ENCODE peak calls at places on chromosomes 4 and X, in ten cellular contexts. G, L, Q, I, E, V, Z, D, O and U are unnamed samples.

GRCh38 chrX:71067079-71067478 is 1.1 kb downstream of the SNX12 start:
- DNase-seq in Q (no peak), L (no peak), Z (no peak), G (no peak), D (no peak), E (no peak), V (no peak), O (peak; percentile 14), I (no peak), U (no peak)

GRCh38 chr4:122712782-122713181 is 19.7 kb upstream of the BBS12 start:
- DNase-seq in E (no peak), G (no peak), Q (no peak), I (no peak), Z (no peak), D (no peak), L (no peak), V (no peak), O (no peak), U (no peak)

GRCh38 chrX:103919336-103919682 is 43.1 kb upstream of the TMSB15B start:
- DNase-seq in Q (no peak), V (no peak), D (no peak), Z (peak; percentile 32), G (no peak), L (peak; percentile 72), O (peak; percentile 62), E (no peak), I (no peak), U (no peak)

GRCh38 chr4:42515156-42515884 is 118.0 kb downstream of the SHISA3 start:
- DNase-seq in Z (no peak), I (no peak), O (peak; percentile 29), D (no peak), G (no peak), L (no peak), Q (no peak), V (no peak), E (no peak), U (no peak)

GRCh38 chrX:66815227-66815626 is 176.3 kb upstream of the EDA2R start:
- DNase-seq in L (no peak), D (no peak), Q (no peak), V (no peak), O (no peak), Z (no peak), E (no peak), G (no peak), I (no peak), U (no peak)

GRCh38 chr4:183097251-183098079 is 1.6 kb upstream of the WWC2 start:
- DNase-seq in Z (peak; percentile 9), I (peak; percentile 72), G (peak; percentile 69), E (no peak), Q (no peak), V (no peak), L (no peak), D (peak; percentile 79), O (no peak), U (peak; percentile 70)

GRCh38 chr4:92235741-92236140 is 68.0 kb upstream of the GRID2 start:
- DNase-seq in L (no peak), O (no peak), Q (no peak), D (no peak), G (no peak), I (no peak), E (no peak), V (no peak), Z (no peak), U (no peak)

GRCh38 chrX:25442501-25442900 is 426.7 kb upstream of the ARX start:
- DNase-seq in G (no peak), Z (no peak), Q (no peak), E (no peak), D (no peak), I (no peak), L (no peak), V (no peak), O (peak; percentile 0), U (no peak)

GRCh38 chr4:15695240-15695699 is 7.6 kb upstream of the BST1 start:
- DNase-seq in L (peak; percentile 39), E (no peak), I (no peak), Q (no peak), D (no peak), Z (no peak), G (no peak), O (peak; percentile 25), V (peak; percentile 68), U (no peak)

GRCh38 chr4:15691346-15692140 is 9.9 kb downstream of the FAM200B start:
- DNase-seq in D (no peak), L (no peak), V (no peak), O (peak; percentile 36), Q (no peak), E (no peak), Z (no peak), G (no peak), I (no peak), U (no peak)

GRCh38 chr4:15696866-15697265 is 6.0 kb upstream of the BST1 start:
- DNase-seq in E (no peak), D (no peak), G (no peak), O (no peak), V (no peak), Q (no peak), L (no peak), Z (no peak), I (no peak), U (no peak)

GRCh38 chr4:15695764-15696163 is 7.1 kb upstream of the BST1 start:
- DNase-seq in I (no peak), E (no peak), O (no peak), Z (no peak), G (no peak), D (no peak), V (no peak), L (no peak), Q (no peak), U (no peak)

DNA sequence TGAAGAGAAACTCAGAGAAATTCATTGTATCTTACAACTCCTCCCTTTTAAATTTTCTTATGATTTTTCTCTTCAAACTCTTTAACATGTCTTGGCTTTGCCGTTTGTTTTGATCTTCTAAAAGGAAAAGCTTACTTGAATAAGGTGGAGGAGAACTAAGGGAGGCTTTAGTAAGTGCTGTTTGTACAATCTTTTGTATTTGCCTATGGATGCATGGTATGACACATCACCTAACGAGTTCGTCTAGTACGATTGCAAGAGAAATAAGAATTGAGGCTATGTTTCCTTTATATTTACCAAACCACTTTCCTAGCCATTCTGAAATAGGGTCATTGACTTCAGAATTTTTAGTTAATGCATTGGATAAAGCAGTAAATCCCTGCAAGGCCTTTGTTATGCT is 8.4 kb upstream of the BST1 start:
- DNase-seq in L (no peak), D (no peak), O (no peak), I (no peak), Q (no peak), V (no peak), Z (no peak), G (no peak), E (no peak), U (no peak)
- H3K4me1 ChIP-seq in L (peaks cover 58% of the 10 kb centered on the region), D (peaks cover 15% of the 10 kb centered on the region), O (peaks cover 42% of the 10 kb centered on the region), I (peaks cover 10% of the 10 kb centered on the region), Q (no peaks in the 10 kb centered on the region), V (peaks cover 50% of the 10 kb centered on the region), Z (no peaks in the 10 kb centered on the region), G (peaks cover 9% of the 10 kb centered on the region), E (no peaks in the 10 kb centered on the region), U (peaks cover 5% of the 10 kb centered on the region)

DNA sequence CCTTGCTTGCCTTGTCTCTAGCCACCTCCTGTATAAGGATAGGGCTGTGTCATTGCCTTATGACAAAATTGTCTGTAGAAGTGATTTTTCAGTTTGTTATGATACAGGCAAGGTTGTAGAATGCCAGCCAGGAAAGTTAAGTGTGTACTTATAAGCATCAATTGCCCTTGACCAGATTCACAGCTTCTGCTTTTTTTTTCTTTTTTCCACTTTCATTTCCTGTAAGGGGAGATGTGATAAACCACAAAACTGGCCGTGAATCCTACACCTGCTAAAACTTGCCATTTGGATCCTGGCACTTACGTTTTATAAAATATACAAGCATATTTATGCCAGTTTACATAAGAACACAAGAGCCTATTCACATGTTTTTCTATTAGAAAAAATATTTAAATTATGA is 35.0 kb upstream of the BMPR1B start:
- DNase-seq in D (no peak), Z (no peak), O (no peak), V (no peak), E (no peak), Q (no peak), L (no peak), G (no peak), I (no peak), U (no peak)
- H3K4me1 ChIP-seq in D (no peaks in the 10 kb centered on the region), Z (no peaks in the 10 kb centered on the region), O (no peaks in the 10 kb centered on the region), V (no peaks in the 10 kb centered on the region), E (no peaks in the 10 kb centered on the region), Q (no peaks in the 10 kb centered on the region), L (peaks cover 66% of the 10 kb centered on the region), G (no peaks in the 10 kb centered on the region), I (no peaks in the 10 kb centered on the region), U (no peaks in the 10 kb centered on the region)

DNA sequence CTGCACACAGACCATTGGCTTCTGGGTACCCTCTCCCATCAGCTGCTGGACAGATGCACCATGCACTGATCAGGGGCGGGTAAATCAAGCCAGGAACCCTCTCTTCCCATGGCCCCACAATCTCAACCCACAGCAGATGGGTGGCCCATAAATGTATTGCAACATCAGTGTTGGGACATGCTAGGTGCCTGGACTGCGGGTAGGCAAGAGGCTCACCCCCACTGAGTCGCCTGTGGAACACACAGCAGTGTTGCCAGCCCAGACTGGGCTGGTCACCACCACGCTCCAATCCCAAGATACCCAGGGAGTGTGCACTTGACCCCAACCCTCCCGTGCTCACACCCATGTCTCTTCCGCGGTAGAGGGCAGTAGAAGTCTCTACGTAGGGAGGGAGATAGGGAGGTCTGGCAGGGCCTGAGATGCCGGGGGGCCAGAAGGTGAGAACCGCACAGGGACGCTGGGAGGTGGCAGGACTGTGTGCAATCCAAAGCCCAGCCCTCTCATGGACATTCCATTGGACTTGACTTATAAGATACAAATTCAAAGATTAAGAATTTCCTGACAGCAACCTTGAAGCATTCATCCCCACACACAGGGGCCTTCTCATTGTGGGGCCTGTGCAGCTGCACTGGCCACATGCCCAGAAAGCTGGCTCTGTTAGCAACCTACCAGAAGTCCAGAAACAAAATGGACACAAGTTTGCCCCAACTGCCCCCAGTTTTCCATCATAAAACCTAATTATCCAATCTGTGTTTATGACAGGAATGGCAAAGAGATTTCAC is 183.7 kb downstream of the NSUN7 start:
- DNase-seq in E (no peak), L (no peak), G (no peak), D (no peak), Z (no peak), O (no peak), Q (no peak), V (no peak), I (peak; percentile 45), U (peak; percentile 63)
- H3K4me1 ChIP-seq in E (no peaks in the 10 kb centered on the region), L (no peaks in the 10 kb centered on the region), G (no peaks in the 10 kb centered on the region), D (no peaks in the 10 kb centered on the region), Z (no peaks in the 10 kb centered on the region), O (peaks cover 7% of the 10 kb centered on the region), Q (no peaks in the 10 kb centered on the region), V (no peaks in the 10 kb centered on the region), I (peaks cover 2% of the 10 kb centered on the region), U (peaks cover 2% of the 10 kb centered on the region)

GRCh38 chrX:74797338-74797887 is 127.8 kb downstream of the NEXMIF start:
- DNase-seq in G (no peak), L (no peak), I (no peak), D (no peak), E (no peak), Z (no peak), Q (no peak), O (no peak), V (no peak), U (no peak)

GRCh38 chrX:74804574-74804973 is 120.7 kb downstream of the NEXMIF start:
- DNase-seq in G (no peak), L (no peak), V (no peak), Z (no peak), O (no peak), Q (no peak), E (no peak), I (no peak), D (no peak), U (no peak)

DNA sequence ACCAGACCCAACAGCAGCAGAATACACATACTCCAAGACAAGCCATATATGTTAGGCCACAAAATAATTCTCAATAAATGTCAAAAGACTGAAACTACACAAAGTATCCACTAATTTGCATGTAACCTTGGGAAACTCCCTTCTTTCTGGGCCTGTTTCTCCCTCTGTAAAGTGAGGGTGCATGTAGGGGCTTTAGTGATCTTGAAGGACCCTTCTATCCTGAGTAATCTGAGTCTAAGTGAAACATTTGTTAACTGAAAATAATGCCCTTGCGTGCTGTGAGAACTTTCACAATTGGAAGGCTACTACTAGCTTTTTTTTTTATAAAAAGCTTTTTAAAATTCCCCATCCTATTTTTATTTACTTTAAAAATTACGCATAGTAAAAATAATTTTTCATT is 125.2 kb downstream of the NEXMIF start:
- DNase-seq in Q (no peak), E (no peak), O (no peak), V (no peak), G (no peak), Z (no peak), D (no peak), I (no peak), L (no peak), U (no peak)
- H3K4me1 ChIP-seq in Q (no peaks in the 10 kb centered on the region), E (no peaks in the 10 kb centered on the region), O (no peaks in the 10 kb centered on the region), V (no peaks in the 10 kb centered on the region), G (no peaks in the 10 kb centered on the region), Z (no peaks in the 10 kb centered on the region), D (no peaks in the 10 kb centered on the region), I (no peaks in the 10 kb centered on the region), L (no peaks in the 10 kb centered on the region), U (no peaks in the 10 kb centered on the region)